ENCODE peak calls at places on chromosomes 4 and X, in five cellular contexts. U is CD8-positive, alpha-beta T cell; B is astrocyte of the spinal cord; V is AG04450; P is tibial nerve. K is an unnamed sample.

GRCh38 chr4:39062094-39062493 is at the start of gene KLHL5:
- DNase-seq in U (no peak), B (peak; percentile 41), V (no peak), P (no peak), K (no peak)

GRCh38 chrX:41382699-41383645 is 49.0 kb downstream of the DDX3X start:
- DNase-seq in U (no peak), B (peak; percentile 34), V (no peak), P (no peak), K (no peak)

GRCh38 chr4:158172558-158173258 is at the start of gene GASK1B:
- DNase-seq in U (no peak), B (peak; percentile 83), V (peak; percentile 18), P (peak; percentile 75), K (no peak)

GRCh38 chr4:84750260-84750955 is 167.5 kb downstream of the CDS1 start:
- DNase-seq in U (no peak), B (peak; percentile 63), V (peak; percentile 7), P (no peak), K (peak; percentile 3)

GRCh38 chr4:6292376-6293096 is 22.9 kb downstream of the WFS1 start:
- DNase-seq in U (no peak), B (no peak), V (no peak), P (no peak), K (no peak)

GRCh38 chrX:101287402-101287801 is 3.7 kb downstream of the TAF7L start:
- DNase-seq in U (no peak), B (peak; percentile 60), V (peak; percentile 11), P (peak; percentile 43), K (no peak)

GRCh38 chr4:78059524-78059889 is 2.4 kb downstream of the FRAS1 start:
- DNase-seq in U (no peak), B (peak; percentile 66), V (no peak), P (peak; percentile 41), K (peak; percentile 4)

GRCh38 chrX:48937065-48937907 is 18.5 kb upstream of the PIM2 start:
- DNase-seq in U (peak; percentile 94), B (peak; percentile 82), V (no peak), P (peak; percentile 18), K (no peak)

GRCh38 chr4:146930673-146931072 is 15.0 kb downstream of the TTC29 start:
- DNase-seq in U (no peak), B (no peak), V (no peak), P (no peak), K (no peak)

DNA sequence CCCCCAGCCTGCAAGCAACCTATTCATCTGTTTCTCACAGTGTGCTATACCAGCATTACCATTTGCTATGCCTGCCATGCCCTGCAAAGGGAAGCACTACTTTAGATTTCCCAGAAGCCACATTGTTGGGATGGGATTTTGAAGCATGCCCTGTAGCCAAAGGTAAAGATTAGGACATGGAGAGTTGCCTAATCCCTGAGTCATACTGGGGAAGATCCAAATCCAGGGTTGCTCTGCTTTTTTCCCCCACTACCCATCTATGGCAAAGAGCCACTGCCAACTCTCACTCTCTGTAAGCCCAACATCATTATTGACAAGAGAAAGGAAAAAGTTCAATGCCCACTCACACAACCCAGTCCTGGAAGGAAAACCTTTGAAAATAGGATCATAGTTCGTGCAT is 36.7 kb upstream of the TMEM164 start:
- DNase-seq in U (no peak), B (no peak), V (no peak), P (no peak), K (no peak)
- TF ChIP-seq CTCF in U (no peak), B (no peak), V (no peak), P (no peak), K (no peak)

GRCh38 chr4:4384837-4385236 is 2.1 kb upstream of the NSG1 start:
- DNase-seq in U (no peak), B (no peak), V (no peak), P (no peak), K (no peak)
- TF ChIP-seq CTCF in U (peak; percentile 40), B (peak; percentile 37), V (peak; percentile 14), P (no peak), K (peak; percentile 3)

GRCh38 chr4:7906171-7906581 is 33.5 kb downstream of the AFAP1 start:
- DNase-seq in U (no peak), B (peak; percentile 66), V (no peak), P (no peak), K (no peak)
- TF ChIP-seq CTCF in U (no peak), B (peak; percentile 54), V (no peak), P (no peak), K (no peak)

GRCh38 chr4:82708982-82709381 is 89.6 kb downstream of the SCD5 start:
- DNase-seq in U (no peak), B (no peak), V (no peak), P (no peak), K (no peak)

GRCh38 chr4:82715731-82716617 is 82.6 kb downstream of the SCD5 start:
- DNase-seq in U (no peak), B (no peak), V (no peak), P (no peak), K (peak; percentile 51)

GRCh38 chr4:82713856-82714255 is 84.7 kb downstream of the SCD5 start:
- DNase-seq in U (no peak), B (no peak), V (no peak), P (no peak), K (no peak)

GRCh38 chr4:82710202-82710929 is 88.2 kb downstream of the SCD5 start:
- DNase-seq in U (no peak), B (no peak), V (no peak), P (no peak), K (no peak)

DNA sequence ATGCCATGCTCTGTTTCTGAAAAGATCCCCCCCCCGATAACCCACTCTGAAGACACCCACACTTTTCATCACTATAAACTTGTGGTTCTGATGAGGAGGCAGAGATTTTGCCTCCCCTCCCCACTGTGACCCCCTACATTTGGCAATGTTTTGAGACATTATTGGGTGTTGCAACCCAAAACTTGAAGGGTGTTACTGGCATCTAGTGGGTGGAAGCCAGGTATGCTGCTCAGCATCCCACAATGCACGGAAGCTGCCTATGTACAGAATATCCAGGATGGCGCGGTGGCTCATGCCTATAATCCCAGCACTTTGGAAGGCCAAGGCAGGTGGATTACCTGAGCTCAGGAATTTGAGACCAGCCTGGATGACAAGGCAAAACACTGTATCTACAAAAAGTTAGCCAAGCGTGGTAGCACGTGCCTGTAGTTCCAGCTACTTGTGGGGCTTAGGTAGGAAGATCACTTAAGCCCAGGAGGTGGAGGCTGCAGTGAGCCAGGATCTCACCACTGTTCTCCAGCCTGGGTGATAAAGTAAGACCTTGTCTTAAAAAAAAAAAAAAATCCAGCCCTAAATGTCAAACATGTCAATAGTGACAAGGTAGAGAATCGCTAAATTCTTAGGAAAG is 87.3 kb downstream of the SCD5 start:
- DNase-seq in U (no peak), B (no peak), V (no peak), P (no peak), K (no peak)
- TF ChIP-seq CTCF in U (no peak), B (no peak), V (no peak), P (no peak), K (no peak)

GRCh38 chr4:188403272-188403671 is 264.0 kb downstream of the TRIML1 start:
- DNase-seq in U (no peak), B (no peak), V (no peak), P (no peak), K (no peak)
- TF ChIP-seq CTCF in U (no peak), B (no peak), V (no peak), P (no peak), K (no peak)

GRCh38 chr4:153346563-153346962 is 2.1 kb downstream of the MND1 start:
- DNase-seq in U (no peak), B (no peak), V (no peak), P (no peak), K (no peak)
- TF ChIP-seq CTCF in U (no peak), B (peak; percentile 5), V (peak; percentile 44), P (no peak), K (peak; percentile 12)

GRCh38 chrX:39601193-39602085 is 496.3 kb downstream of the BCOR start:
- DNase-seq in U (no peak), B (no peak), V (no peak), P (no peak), K (no peak)
- TF ChIP-seq CTCF in U (no peak), B (no peak), V (no peak), P (no peak), K (no peak)

GRCh38 chr4:37389967-37390580 is 145.5 kb downstream of the NWD2 start:
- DNase-seq in U (no peak), B (peak; percentile 65), V (no peak), P (peak; percentile 71), K (no peak)
- TF ChIP-seq CTCF in U (peak; percentile 70), B (peak; percentile 76), V (peak; percentile 78), P (peak; percentile 66), K (peak; percentile 44)

GRCh38 chr4:53618321-53618720 is 27.0 kb upstream of the LNX1 start:
- DNase-seq in U (no peak), B (no peak), V (no peak), P (no peak), K (no peak)

GRCh38 chr4:53622739-53623151 is 31.5 kb upstream of the LNX1 start:
- DNase-seq in U (no peak), B (peak; percentile 29), V (peak; percentile 53), P (no peak), K (peak; percentile 41)

GRCh38 chr4:53617101-53617680 is 25.9 kb upstream of the LNX1 start:
- DNase-seq in U (no peak), B (no peak), V (no peak), P (no peak), K (no peak)

GRCh38 chr4:53619431-53619830 is 28.1 kb upstream of the LNX1 start:
- DNase-seq in U (no peak), B (no peak), V (no peak), P (no peak), K (no peak)

GRCh38 chr4:53620956-53621355 is 29.7 kb upstream of the LNX1 start:
- DNase-seq in U (no peak), B (no peak), V (no peak), P (no peak), K (no peak)
- TF ChIP-seq CTCF in U (no peak), B (no peak), V (peak; percentile 22), P (no peak), K (no peak)

GRCh38 chr4:102143433-102143832 is 201.8 kb downstream of the SLC39A8 start:
- DNase-seq in U (no peak), B (no peak), V (no peak), P (no peak), K (no peak)
- TF ChIP-seq CTCF in U (no peak), B (no peak), V (no peak), P (no peak), K (no peak)